ENCODE peak calls at places on chromosome 21, in five cellular contexts. V is left ventricle myocardium superior, Y is NCI-H1417, W is C1 segment of cervical spinal cord, J is amniotic stem cell. P is an unnamed sample.

GRCh38 chr21:45419162-45419561 is 14.2 kb downstream of the COL18A1 start:
- DNase-seq in V (peak), Y (no peak), W (no peak), J (no peak), P (no peak)

GRCh38 chr21:37060296-37060695 is 12.6 kb downstream of the PIGP start:
- DNase-seq in V (peak), Y (peak), W (peak), J (peak), P (peak)

GRCh38 chr21:34545079-34545884 is 33.3 kb upstream of the KCNE1 start:
- DNase-seq in V (no peak), Y (no peak), W (peak), J (no peak), P (peak)

GRCh38 chr21:45985471-45986315 is 4.1 kb downstream of the COL6A1 start:
- DNase-seq in V (peak), Y (no peak), W (no peak), J (no peak), P (no peak)

GRCh38 chr21:44727321-44727720 is 15.9 kb upstream of the TSPEAR start:
- DNase-seq in V (no peak), Y (no peak), W (no peak), J (no peak), P (no peak)

GRCh38 chr21:34986561-34987533 is 62.3 kb downstream of the RUNX1 start:
- DNase-seq in V (no peak), Y (no peak), W (no peak), J (no peak), P (no peak)

GRCh38 chr21:45326169-45326833 is 38.6 kb upstream of the POFUT2 start:
- DNase-seq in V (peak), Y (no peak), W (peak), J (no peak), P (no peak)

GRCh38 chr21:40851749-40852148 is 4.8 kb upstream of the DSCAM start:
- DNase-seq in V (no peak), Y (no peak), W (no peak), J (no peak), P (no peak)

GRCh38 chr21:35204850-35205564 is 155.9 kb upstream of the RUNX1 start:
- DNase-seq in V (peak), Y (no peak), W (no peak), J (peak), P (peak)

GRCh38 chr21:46151261-46151988 is 4.0 kb downstream of the FTCD start:
- DNase-seq in V (peak), Y (no peak), W (no peak), J (no peak), P (no peak)

GRCh38 chr21:31731112-31731801 is 661 bp downstream of the SCAF4 start:
- DNase-seq in V (peak), Y (peak), W (peak), J (no peak), P (no peak)

GRCh38 chr21:43866659-43867331 is 1.8 kb downstream of the AGPAT3 start:
- DNase-seq in V (peak), Y (no peak), W (no peak), J (no peak), P (no peak)

GRCh38 chr21:38910390-38911008 is 104.8 kb downstream of the ETS2 start:
- DNase-seq in V (no peak), Y (peak), W (no peak), J (no peak), P (no peak)

GRCh38 chr21:37871121-37871862 is 45.0 kb downstream of the KCNJ6 start:
- DNase-seq in V (no peak), Y (no peak), W (no peak), J (peak), P (no peak)

GRCh38 chr21:45797338-45797737 is 153.8 kb downstream of the PCBP3 start:
- DNase-seq in V (no peak), Y (no peak), W (no peak), J (no peak), P (no peak)

GRCh38 chr21:10627316-10627863 is 106.0 kb downstream of the TPTE start:
- DNase-seq in V (no peak), Y (no peak), W (no peak), J (no peak), P (no peak)

GRCh38 chr21:42536601-42537000 is 22.9 kb downstream of the SLC37A1 start:
- DNase-seq in V (no peak), Y (no peak), W (no peak), J (no peak), P (no peak)

GRCh38 chr21:16194851-16195251 is 465.1 kb downstream of the USP25 start:
- DNase-seq in V (no peak), Y (no peak), W (no peak), J (no peak), P (no peak)

GRCh38 chr21:46092026-46092764 is 5.7 kb upstream of the COL6A2 start:
- DNase-seq in V (peak), Y (no peak), W (no peak), J (peak), P (peak)

GRCh38 chr21:27570306-27570868 is 603.5 kb upstream of the ADAMTS5 start:
- DNase-seq in V (peak), Y (no peak), W (no peak), J (peak), P (peak)

GRCh38 chr21:35294231-35294898 is 245.3 kb upstream of the RUNX1 start:
- DNase-seq in V (no peak), Y (peak), W (no peak), J (no peak), P (no peak)

GRCh38 chr21:14675774-14676530 is 129.8 kb upstream of the SAMSN1 start:
- DNase-seq in V (no peak), Y (no peak), W (no peak), J (no peak), P (no peak)

GRCh38 chr21:41887682-41888081 is 8.5 kb upstream of the PRDM15 start:
- DNase-seq in V (no peak), Y (no peak), W (no peak), J (no peak), P (no peak)

GRCh38 chr21:26212220-26212619 is 41.6 kb upstream of the APP start:
- DNase-seq in V (no peak), Y (no peak), W (no peak), J (no peak), P (no peak)

GRCh38 chr21:31370893-31371652 is 27.0 kb upstream of the TIAM1 start:
- DNase-seq in V (peak), Y (no peak), W (no peak), J (no peak), P (no peak)